ENCODE peak calls at places on chromosomes 12 and 14, in five cellular contexts. C is fibroblast of pulmonary artery; Y is activated CD4-positive, alpha-beta T cell treated with anti-CD3 and anti-CD28 coated beads, Interleukin-2, amount 10 ng/mL, durations not matched to agents 7 days and 5 days; G is stomach; U is NCI-H2029. X is an unnamed sample.

GRCh38 chr14:21543426-21544350 is 17.5 kb upstream of the SALL2 start:
- DNase-seq in C (no peak), G (no peak), Y (no peak), U (no peak), X (no peak)

GRCh38 chr12:124913474-124914391 is 717 bp downstream of the UBC start:
- DNase-seq in U (no peak), Y (peak), C (peak), G (peak), X (peak)

GRCh38 chr14:92568621-92569479 is 55.3 kb downstream of the RIN3 start:
- DNase-seq in Y (peak), C (no peak), G (no peak), U (no peak), X (no peak)

GRCh38 chr14:101478796-101479410 is 82.4 kb upstream of the DIO3 start:
- DNase-seq in Y (no peak), C (no peak), G (peak), U (no peak), X (no peak)

GRCh38 chr12:26636710-26637328 is 196.2 kb downstream of the ITPR2 start:
- DNase-seq in G (no peak), U (no peak), Y (no peak), C (peak), X (no peak)

GRCh38 chr14:93789366-93790130 is 1.3 kb upstream of the PRIMA1 start:
- DNase-seq in U (no peak), Y (no peak), C (no peak), G (no peak), X (no peak)

GRCh38 chr14:75542585-75543091 is 20.4 kb downstream of the BATF start:
- DNase-seq in C (peak), G (peak), Y (peak), U (no peak), X (peak)

GRCh38 chr14:85731198-85731597 is 201.3 kb downstream of the FLRT2 start:
- DNase-seq in G (no peak), C (peak), U (no peak), Y (no peak), X (no peak)

GRCh38 chr14:103738706-103739451 is 23.3 kb downstream of the ZFYVE21 start:
- DNase-seq in G (no peak), U (no peak), C (no peak), Y (no peak), X (no peak)

GRCh38 chr12:68497702-68498101 is 113.0 kb upstream of the RAP1B start:
- DNase-seq in G (no peak), U (no peak), Y (no peak), C (peak), X (no peak)

GRCh38 chr12:10783252-10783651 is 19.2 kb downstream of the TAS2R7 start:
- DNase-seq in Y (no peak), G (no peak), U (no peak), C (no peak), X (no peak)

GRCh38 chr12:51898937-51899336 is 8.4 kb upstream of the ACVRL1 start:
- DNase-seq in Y (no peak), C (peak), G (no peak), U (no peak), X (no peak)

GRCh38 chr12:62123721-62124203 is 136.4 kb upstream of the USP15 start:
- DNase-seq in U (peak), C (peak), G (peak), Y (peak), X (peak)